ENCODE peak calls at places on chromosomes 16 and 17, in five cellular contexts. One of them, this sample, is unnamed.

GRCh38 chr17:79919862-79920720 is 80.9 kb upstream of the CBX4 start:
- DNase-seq in CMK: no peak
- DNase-seq in activated CD4-positive, CD25-positive, alpha-beta regulatory T cell: no peak
- DNase-seq in NCI-H460: no peak
- DNase-seq in AG09319: no peak
- DNase-seq in this sample: no peak

GRCh38 chr17:12522336-12522735 is 143.4 kb upstream of the MYOCD start:
- DNase-seq in NCI-H460: no peak
- DNase-seq in CMK: no peak
- DNase-seq in activated CD4-positive, CD25-positive, alpha-beta regulatory T cell: no peak
- DNase-seq in AG09319: no peak
- DNase-seq in this sample: no peak

GRCh38 chr17:36001862-36002603 is 680 bp upstream of the CCL15 start:
- DNase-seq in activated CD4-positive, CD25-positive, alpha-beta regulatory T cell: no peak
- DNase-seq in AG09319: no peak
- DNase-seq in NCI-H460: no peak
- DNase-seq in CMK: no peak
- DNase-seq in this sample: no peak

GRCh38 chr17:75096082-75096625 is 8.4 kb downstream of the SLC16A5 start:
- DNase-seq in AG09319: no peak
- DNase-seq in activated CD4-positive, CD25-positive, alpha-beta regulatory T cell: no peak
- DNase-seq in CMK: peak
- DNase-seq in NCI-H460: peak
- DNase-seq in this sample: no peak

GRCh38 chr17:58352018-58352842 is at the start of gene SUPT4H1:
- DNase-seq in activated CD4-positive, CD25-positive, alpha-beta regulatory T cell: peak
- DNase-seq in AG09319: peak
- DNase-seq in CMK: no peak
- DNase-seq in NCI-H460: peak
- DNase-seq in this sample: peak

GRCh38 chr17:37488009-37488604 is 1.6 kb upstream of the DUSP14 start:
- DNase-seq in activated CD4-positive, CD25-positive, alpha-beta regulatory T cell: no peak
- DNase-seq in AG09319: peak
- DNase-seq in CMK: no peak
- DNase-seq in NCI-H460: peak
- DNase-seq in this sample: no peak

GRCh38 chr17:67469208-67469980 is 92.3 kb downstream of the PITPNC1 start:
- DNase-seq in AG09319: no peak
- DNase-seq in CMK: no peak
- DNase-seq in activated CD4-positive, CD25-positive, alpha-beta regulatory T cell: no peak
- DNase-seq in NCI-H460: no peak
- DNase-seq in this sample: peak

GRCh38 chr17:39011907-39012468 is 44.8 kb upstream of the FBXO47 start:
- DNase-seq in NCI-H460: no peak
- DNase-seq in activated CD4-positive, CD25-positive, alpha-beta regulatory T cell: no peak
- DNase-seq in AG09319: no peak
- DNase-seq in CMK: no peak
- DNase-seq in this sample: no peak

GRCh38 chr16:24731722-24732419 is 2.4 kb downstream of the TNRC6A start:
- DNase-seq in CMK: no peak
- DNase-seq in NCI-H460: no peak
- DNase-seq in activated CD4-positive, CD25-positive, alpha-beta regulatory T cell: no peak
- DNase-seq in AG09319: no peak
- DNase-seq in this sample: no peak

GRCh38 chr16:68022278-68022727 is 729 bp downstream of the DDX28 start:
- DNase-seq in NCI-H460: no peak
- DNase-seq in CMK: no peak
- DNase-seq in AG09319: no peak
- DNase-seq in activated CD4-positive, CD25-positive, alpha-beta regulatory T cell: no peak
- DNase-seq in this sample: no peak

GRCh38 chr17:67466251-67466650 is 89.2 kb downstream of the PITPNC1 start:
- DNase-seq in AG09319: no peak
- DNase-seq in NCI-H460: no peak
- DNase-seq in CMK: no peak
- DNase-seq in activated CD4-positive, CD25-positive, alpha-beta regulatory T cell: no peak
- DNase-seq in this sample: no peak

GRCh38 chr17:18026408-18026776 is 12.6 kb downstream of the ATPAF2 start:
- DNase-seq in activated CD4-positive, CD25-positive, alpha-beta regulatory T cell: no peak
- DNase-seq in NCI-H460: no peak
- DNase-seq in AG09319: peak
- DNase-seq in CMK: no peak
- DNase-seq in this sample: no peak

GRCh38 chr17:27861979-27862378 is 31.2 kb downstream of the LYRM9 start:
- DNase-seq in NCI-H460: no peak
- DNase-seq in AG09319: no peak
- DNase-seq in activated CD4-positive, CD25-positive, alpha-beta regulatory T cell: no peak
- DNase-seq in CMK: no peak
- DNase-seq in this sample: no peak

GRCh38 chr16:86791287-86792074 is 213.1 kb downstream of the FOXL1 start:
- DNase-seq in AG09319: no peak
- DNase-seq in activated CD4-positive, CD25-positive, alpha-beta regulatory T cell: no peak
- DNase-seq in NCI-H460: peak
- DNase-seq in CMK: no peak
- DNase-seq in this sample: no peak

GRCh38 chr17:35259001-35259400 is 16.1 kb downstream of the SLFN5 start:
- DNase-seq in CMK: no peak
- DNase-seq in NCI-H460: no peak
- DNase-seq in activated CD4-positive, CD25-positive, alpha-beta regulatory T cell: no peak
- DNase-seq in AG09319: no peak
- DNase-seq in this sample: no peak

GRCh38 chr17:76491271-76492184 is 9.7 kb downstream of the RHBDF2 start:
- DNase-seq in AG09319: no peak
- DNase-seq in CMK: no peak
- DNase-seq in activated CD4-positive, CD25-positive, alpha-beta regulatory T cell: no peak
- DNase-seq in NCI-H460: no peak
- DNase-seq in this sample: no peak

GRCh38 chr17:79890706-79891105 is 51.5 kb upstream of the CBX4 start:
- DNase-seq in NCI-H460: no peak
- DNase-seq in activated CD4-positive, CD25-positive, alpha-beta regulatory T cell: no peak
- DNase-seq in AG09319: no peak
- DNase-seq in CMK: no peak
- DNase-seq in this sample: no peak

GRCh38 chr17:30958187-30958586 is 12.7 kb upstream of the RNF135 start:
- DNase-seq in NCI-H460: no peak
- DNase-seq in AG09319: no peak
- DNase-seq in CMK: no peak
- DNase-seq in activated CD4-positive, CD25-positive, alpha-beta regulatory T cell: no peak
- DNase-seq in this sample: no peak

GRCh38 chr17:76296186-76296585 is 11.9 kb downstream of the QRICH2 start:
- DNase-seq in CMK: no peak
- DNase-seq in NCI-H460: no peak
- DNase-seq in activated CD4-positive, CD25-positive, alpha-beta regulatory T cell: no peak
- DNase-seq in AG09319: no peak
- DNase-seq in this sample: no peak

GRCh38 chr16:72113616-72113945 is 19.9 kb downstream of the DHX38 start:
- DNase-seq in activated CD4-positive, CD25-positive, alpha-beta regulatory T cell: no peak
- DNase-seq in AG09319: no peak
- DNase-seq in NCI-H460: no peak
- DNase-seq in CMK: no peak
- DNase-seq in this sample: no peak

GRCh38 chr16:228151-228855 is 946 bp downstream of the LUC7L start:
- DNase-seq in CMK: no peak
- DNase-seq in activated CD4-positive, CD25-positive, alpha-beta regulatory T cell: no peak
- DNase-seq in AG09319: no peak
- DNase-seq in NCI-H460: no peak
- DNase-seq in this sample: no peak

GRCh38 chr17:73697872-73698271 is 53.6 kb upstream of the SDK2 start:
- DNase-seq in NCI-H460: no peak
- DNase-seq in activated CD4-positive, CD25-positive, alpha-beta regulatory T cell: no peak
- DNase-seq in CMK: no peak
- DNase-seq in AG09319: no peak
- DNase-seq in this sample: no peak

GRCh38 chr17:76071497-76072148 is 694 bp downstream of the SRP68 start:
- DNase-seq in NCI-H460: no peak
- DNase-seq in activated CD4-positive, CD25-positive, alpha-beta regulatory T cell: no peak
- DNase-seq in CMK: no peak
- DNase-seq in AG09319: no peak
- DNase-seq in this sample: no peak